ENCODE peak calls at places on chromosomes 13 and 19, in ten cellular contexts. K, B, H, E, A, V, R, Q, G and Y are unnamed samples.

GRCh38 chr13:114100446-114101320 is 31.7 kb downstream of the RASA3 start:
- DNase-seq in K (peak), R (no peak), V (peak), B (no peak), Q (no peak), A (no peak), E (no peak), H (no peak), G (no peak), Y (no peak)

GRCh38 chr19:55486971-55487883 is 1.0 kb upstream of the SSC5D start:
- DNase-seq in V (no peak), A (no peak), R (no peak), Q (no peak), K (peak), E (peak), B (peak), G (peak), H (peak), Y (peak)

GRCh38 chr13:50715402-50716146 is 127.9 kb downstream of the DLEU7 start:
- DNase-seq in K (no peak), A (peak), Q (no peak), H (no peak), E (peak), V (no peak), R (no peak), B (no peak), G (no peak), Y (no peak)

GRCh38 chr19:5218255-5218855 is 122.3 kb downstream of the PTPRS start:
- DNase-seq in Q (no peak), E (no peak), V (no peak), R (no peak), B (no peak), H (no peak), A (no peak), K (no peak), G (no peak), Y (no peak)

GRCh38 chr13:101150998-101151397 is 265.3 kb downstream of the NALCN start:
- DNase-seq in Q (no peak), A (no peak), H (no peak), E (no peak), B (no peak), K (peak), G (no peak), R (no peak), V (no peak), Y (no peak)

GRCh38 chr19:15672580-15673175 is at the start of gene CYP4F12:
- DNase-seq in B (peak), H (peak), V (peak), Q (no peak), A (no peak), R (no peak), K (peak), G (no peak), E (no peak), Y (peak)

GRCh38 chr13:20291037-20291436 is 58.9 kb upstream of the GJB6 start:
- DNase-seq in R (no peak), K (no peak), E (no peak), B (no peak), H (no peak), V (no peak), A (no peak), Q (no peak), G (no peak), Y (no peak)

GRCh38 chr13:109256866-109257760 is 529.3 kb downstream of the IRS2 start:
- DNase-seq in K (peak), V (no peak), R (no peak), E (no peak), A (no peak), B (peak), H (no peak), G (peak), Q (no peak), Y (peak)

GRCh38 chr19:37855098-37855497 is 51.3 kb downstream of the WDR87 start:
- DNase-seq in R (no peak), Q (peak), B (no peak), H (no peak), G (peak), E (no peak), K (peak), V (peak), A (peak), Y (no peak)

GRCh38 chr19:55635334-55635717 is 5.5 kb upstream of the ZNF580 start:
- DNase-seq in E (no peak), G (no peak), B (no peak), H (peak), V (no peak), A (no peak), K (no peak), R (no peak), Q (no peak), Y (no peak)

GRCh38 chr13:20672772-20673171 is 30.7 kb upstream of the IL17D start:
- DNase-seq in K (peak), A (no peak), Q (no peak), R (no peak), G (no peak), H (no peak), B (no peak), V (no peak), E (no peak), Y (no peak)

GRCh38 chr13:64675256-64675892 is 2554.8 kb downstream of the PCDH9 start:
- DNase-seq in E (no peak), V (no peak), K (peak), B (peak), A (no peak), R (no peak), Q (no peak), H (no peak), G (peak), Y (no peak)

GRCh38 chr13:79307866-79308298 is 98.2 kb downstream of the RBM26 start:
- DNase-seq in G (no peak), R (no peak), H (no peak), A (no peak), K (peak), Q (no peak), V (no peak), B (no peak), E (no peak), Y (no peak)

GRCh38 chr13:94987869-94988268 is 275.5 kb upstream of the SOX21 start:
- DNase-seq in A (no peak), V (no peak), H (no peak), E (no peak), Q (no peak), R (no peak), G (no peak), K (peak), B (no peak), Y (peak)

GRCh38 chr13:18962168-18962734 is 219.4 kb downstream of the TUBA3C start:
- DNase-seq in E (no peak), A (no peak), V (no peak), H (no peak), G (no peak), R (no peak), Q (no peak), K (no peak), B (no peak), Y (no peak)

GRCh38 chr13:33258437-33259193 is 26.9 kb downstream of the STARD13 start:
- DNase-seq in H (no peak), E (no peak), G (no peak), Q (no peak), K (peak), B (no peak), R (no peak), V (no peak), A (no peak), Y (no peak)

GRCh38 chr19:11096210-11096841 is 7.1 kb downstream of the LDLR start:
- DNase-seq in B (peak), E (no peak), G (peak), H (peak), R (no peak), K (peak), V (no peak), A (no peak), Q (peak), Y (peak)

GRCh38 chr19:55459551-55459949 is 1.9 kb downstream of the ISOC2 start:
- DNase-seq in E (no peak), G (no peak), K (no peak), H (no peak), B (no peak), R (no peak), Q (no peak), A (no peak), V (no peak), Y (no peak)

GRCh38 chr13:37488682-37489081 is 109.9 kb downstream of the POSTN start:
- DNase-seq in H (no peak), Q (no peak), B (no peak), V (no peak), G (no peak), K (peak), E (no peak), A (no peak), R (no peak), Y (no peak)

GRCh38 chr19:54644056-54644455 is 13.8 kb downstream of the LILRB1 start:
- DNase-seq in H (no peak), V (no peak), K (no peak), E (no peak), Q (no peak), G (no peak), A (peak), B (no peak), R (no peak), Y (no peak)

GRCh38 chr13:52600666-52601065 is 41.6 kb upstream of the HNRNPA1L2 start:
- DNase-seq in R (no peak), H (no peak), K (peak), A (no peak), B (no peak), G (peak), Q (no peak), V (no peak), E (no peak), Y (no peak)

GRCh38 chr13:35086667-35087066 is 144.6 kb downstream of the NBEA start:
- DNase-seq in V (no peak), G (no peak), B (no peak), H (no peak), R (no peak), A (no peak), K (no peak), Q (no peak), E (no peak), Y (no peak)

GRCh38 chr13:36163303-36163702 is 32.1 kb upstream of the DCLK1 start:
- DNase-seq in K (peak), Q (no peak), A (no peak), R (no peak), E (no peak), V (no peak), B (no peak), H (no peak), G (no peak), Y (no peak)

GRCh38 chr19:10911579-10912363 is 16.7 kb downstream of the YIPF2 start:
- DNase-seq in K (no peak), R (no peak), E (no peak), B (peak), A (no peak), G (no peak), V (no peak), Q (no peak), H (no peak), Y (no peak)

GRCh38 chr19:49389406-49389805 is 1.4 kb downstream of the KASH5 start:
- DNase-seq in A (no peak), G (no peak), K (no peak), E (no peak), B (no peak), R (no peak), V (no peak), H (no peak), Q (no peak), Y (no peak)

GRCh38 chr19:11767633-11768133 is 883 bp downstream of the ZNF441 start:
- DNase-seq in K (peak), B (peak), A (no peak), G (peak), Q (peak), R (peak), H (peak), V (peak), E (peak), Y (peak)

GRCh38 chr13:85997587-85997986 is 198.4 kb upstream of the SLITRK6 start:
- DNase-seq in A (no peak), K (no peak), G (no peak), E (no peak), H (no peak), B (no peak), V (no peak), Q (no peak), R (no peak), Y (no peak)

GRCh38 chr19:45881909-45882528 is 3.9 kb downstream of the IRF2BP1 start:
- DNase-seq in E (no peak), A (no peak), Q (no peak), R (peak), B (no peak), H (no peak), K (no peak), V (peak), G (no peak), Y (no peak)

GRCh38 chr13:92547256-92547655 is 679.4 kb upstream of the GPC6 start:
- DNase-seq in G (no peak), V (no peak), Q (no peak), H (no peak), R (no peak), A (no peak), E (no peak), B (peak), K (peak), Y (no peak)

GRCh38 chr19:5047251-5047935 is 78.5 kb downstream of the KDM4B start:
- DNase-seq in K (no peak), A (no peak), H (no peak), E (no peak), Q (no peak), G (no peak), R (no peak), B (no peak), V (no peak), Y (no peak)

GRCh38 chr19:632228-633067 is 889 bp downstream of the POLRMT start:
- DNase-seq in E (no peak), B (peak), H (peak), Q (peak), A (no peak), G (peak), K (peak), V (no peak), R (no peak), Y (peak)

GRCh38 chr19:45276284-45276687 is 25.2 kb downstream of the MARK4 start:
- DNase-seq in G (no peak), Q (no peak), R (no peak), H (no peak), K (no peak), E (no peak), B (no peak), A (no peak), V (no peak), Y (no peak)

GRCh38 chr19:46412034-46412982 is 1.1 kb downstream of the CCDC8 start:
- DNase-seq in V (no peak), G (no peak), A (no peak), H (no peak), E (no peak), Q (no peak), R (no peak), K (no peak), B (no peak), Y (no peak)

GRCh38 chr13:42354246-42355117 is 82.5 kb downstream of the AKAP11 start:
- DNase-seq in A (no peak), H (peak), V (no peak), Q (peak), K (peak), E (no peak), R (no peak), G (no peak), B (peak), Y (no peak)

GRCh38 chr13:76711515-76712182 is 174.6 kb downstream of the KCTD12 start:
- DNase-seq in E (no peak), A (no peak), R (no peak), K (peak), Q (no peak), G (no peak), H (no peak), V (no peak), B (peak), Y (no peak)

GRCh38 chr19:11949201-11949600 is 15.6 kb upstream of the ZNF763 start:
- DNase-seq in A (no peak), H (no peak), R (no peak), G (no peak), K (no peak), Q (no peak), B (peak), E (no peak), V (no peak), Y (peak)

GRCh38 chr13:105377452-105377851 is 1158.0 kb downstream of the EFNB2 start:
- DNase-seq in H (no peak), R (no peak), G (no peak), E (no peak), B (no peak), Q (no peak), A (no peak), K (no peak), V (no peak), Y (no peak)

GRCh38 chr13:92054389-92054788 is 656.0 kb downstream of the GPC5 start:
- DNase-seq in Q (no peak), K (no peak), B (no peak), H (no peak), A (no peak), E (no peak), V (no peak), R (no peak), G (no peak), Y (no peak)